ENCODE peak calls at places on chromosome 11, in five cellular contexts. One of them, this sample, is unnamed.

GRCh38 chr11:13308704-13309103 is 31.1 kb downstream of the BMAL1 start:
- DNase-seq in NCI-H2029: no peak
- DNase-seq in GM23338: no peak
- DNase-seq in SW480: no peak
- DNase-seq in germinal center: no peak
- DNase-seq in this sample: no peak

GRCh38 chr11:85431319-85431718 is 195.8 kb downstream of the DLG2 start:
- DNase-seq in GM23338: no peak
- DNase-seq in NCI-H2029: no peak
- DNase-seq in germinal center: no peak
- DNase-seq in SW480: no peak
- DNase-seq in this sample: no peak

GRCh38 chr11:32259641-32260081 is 168.8 kb downstream of the RCN1 start:
- DNase-seq in NCI-H2029: no peak
- DNase-seq in SW480: no peak
- DNase-seq in germinal center: no peak
- DNase-seq in GM23338: no peak
- DNase-seq in this sample: peak

GRCh38 chr11:61854966-61855714 is 27.0 kb downstream of the FADS2 start:
- DNase-seq in SW480: no peak
- DNase-seq in NCI-H2029: no peak
- DNase-seq in GM23338: no peak
- DNase-seq in germinal center: no peak
- DNase-seq in this sample: no peak

GRCh38 chr11:72799441-72799840 is 5.6 kb upstream of the STARD10 start:
- DNase-seq in GM23338: no peak
- DNase-seq in germinal center: no peak
- DNase-seq in NCI-H2029: no peak
- DNase-seq in SW480: no peak
- DNase-seq in this sample: no peak

GRCh38 chr11:2825886-2826678 is 59.5 kb downstream of the CDKN1C start:
- DNase-seq in GM23338: no peak
- DNase-seq in NCI-H2029: no peak
- DNase-seq in SW480: peak
- DNase-seq in germinal center: no peak
- DNase-seq in this sample: no peak

GRCh38 chr11:86101493-86101892 is 32.6 kb upstream of the PICALM start:
- DNase-seq in germinal center: no peak
- DNase-seq in GM23338: no peak
- DNase-seq in SW480: no peak
- DNase-seq in NCI-H2029: no peak
- DNase-seq in this sample: no peak

GRCh38 chr11:1402355-1402754 is 12.6 kb downstream of the BRSK2 start:
- DNase-seq in germinal center: no peak
- DNase-seq in SW480: peak
- DNase-seq in NCI-H2029: no peak
- DNase-seq in GM23338: no peak
- DNase-seq in this sample: no peak

GRCh38 chr11:86067230-86068137 is 1.4 kb downstream of the PICALM start:
- DNase-seq in GM23338: no peak
- DNase-seq in germinal center: peak
- DNase-seq in NCI-H2029: no peak
- DNase-seq in SW480: peak
- DNase-seq in this sample: no peak

GRCh38 chr11:82900277-82901164 is at the start of gene PRCP:
- DNase-seq in germinal center: peak
- DNase-seq in SW480: peak
- DNase-seq in GM23338: peak
- DNase-seq in NCI-H2029: peak
- DNase-seq in this sample: peak

GRCh38 chr11:8069771-8070170 is 11.2 kb upstream of the TUB start:
- DNase-seq in germinal center: no peak
- DNase-seq in GM23338: no peak
- DNase-seq in SW480: no peak
- DNase-seq in NCI-H2029: no peak
- DNase-seq in this sample: no peak

GRCh38 chr11:81070948-81071347 is 1630.1 kb upstream of the TENM4 start:
- DNase-seq in GM23338: no peak
- DNase-seq in germinal center: no peak
- DNase-seq in NCI-H2029: no peak
- DNase-seq in SW480: no peak
- DNase-seq in this sample: no peak

GRCh38 chr11:73237471-73238290 is 19.6 kb downstream of the P2RY2 start:
- DNase-seq in NCI-H2029: no peak
- DNase-seq in GM23338: no peak
- DNase-seq in SW480: no peak
- DNase-seq in germinal center: no peak
- DNase-seq in this sample: no peak

GRCh38 chr11:47998733-47999359 is 18.5 kb downstream of the PTPRJ start:
- DNase-seq in GM23338: no peak
- DNase-seq in germinal center: no peak
- DNase-seq in NCI-H2029: no peak
- DNase-seq in SW480: peak
- DNase-seq in this sample: no peak

GRCh38 chr11:8025123-8025522 is 38.0 kb downstream of the EIF3F start:
- DNase-seq in NCI-H2029: no peak
- DNase-seq in GM23338: no peak
- DNase-seq in germinal center: no peak
- DNase-seq in SW480: no peak
- DNase-seq in this sample: no peak

GRCh38 chr11:130121430-130121978 is 38.1 kb upstream of the ST14 start:
- DNase-seq in SW480: peak
- DNase-seq in germinal center: no peak
- DNase-seq in GM23338: no peak
- DNase-seq in NCI-H2029: no peak
- DNase-seq in this sample: no peak

GRCh38 chr11:13284776-13285588 is 7.4 kb downstream of the BMAL1 start:
- DNase-seq in NCI-H2029: no peak
- DNase-seq in SW480: no peak
- DNase-seq in germinal center: no peak
- DNase-seq in GM23338: no peak
- DNase-seq in this sample: no peak

GRCh38 chr11:103091024-103091423 is 936 bp downstream of the DCUN1D5 start:
- DNase-seq in NCI-H2029: no peak
- DNase-seq in SW480: peak
- DNase-seq in GM23338: peak
- DNase-seq in germinal center: no peak
- DNase-seq in this sample: no peak

GRCh38 chr11:84310261-84310660 is 1024.1 kb upstream of the CCDC90B start:
- DNase-seq in SW480: no peak
- DNase-seq in GM23338: no peak
- DNase-seq in germinal center: no peak
- DNase-seq in NCI-H2029: no peak
- DNase-seq in this sample: no peak

GRCh38 chr11:122392508-122392907 is 263.0 kb upstream of the UBASH3B start:
- DNase-seq in GM23338: no peak
- DNase-seq in germinal center: no peak
- DNase-seq in NCI-H2029: no peak
- DNase-seq in SW480: no peak
- DNase-seq in this sample: no peak

GRCh38 chr11:74769058-74769457 is 20.4 kb downstream of the RNF169 start:
- DNase-seq in NCI-H2029: no peak
- DNase-seq in GM23338: no peak
- DNase-seq in germinal center: no peak
- DNase-seq in SW480: no peak
- DNase-seq in this sample: no peak

GRCh38 chr11:82906236-82906635 is 4.7 kb downstream of the DDIAS start:
- DNase-seq in NCI-H2029: peak
- DNase-seq in SW480: peak
- DNase-seq in germinal center: no peak
- DNase-seq in GM23338: peak
- DNase-seq in this sample: no peak

GRCh38 chr11:35215945-35216344 is 77.0 kb downstream of the CD44 start:
- DNase-seq in germinal center: no peak
- DNase-seq in GM23338: no peak
- DNase-seq in NCI-H2029: no peak
- DNase-seq in SW480: no peak
- DNase-seq in this sample: no peak

GRCh38 chr11:60951611-60951908 is 416 bp downstream of the SLC15A3 start:
- DNase-seq in SW480: no peak
- DNase-seq in NCI-H2029: no peak
- DNase-seq in GM23338: peak
- DNase-seq in germinal center: peak
- DNase-seq in this sample: no peak

GRCh38 chr11:65899356-65900124 is 648 bp downstream of the FOSL1 start:
- DNase-seq in germinal center: no peak
- DNase-seq in NCI-H2029: no peak
- DNase-seq in SW480: peak
- DNase-seq in GM23338: peak
- DNase-seq in this sample: no peak

GRCh38 chr11:17352925-17353227 is 1.3 kb downstream of the NCR3LG1 start:
- DNase-seq in germinal center: peak
- DNase-seq in SW480: peak
- DNase-seq in GM23338: peak
- DNase-seq in NCI-H2029: peak
- DNase-seq in this sample: peak

GRCh38 chr11:16804104-16804947 is 65.9 kb downstream of the C11orf58 start:
- DNase-seq in GM23338: no peak
- DNase-seq in germinal center: no peak
- DNase-seq in NCI-H2029: peak
- DNase-seq in SW480: peak
- DNase-seq in this sample: no peak

GRCh38 chr11:102007567-102008437 is 39.4 kb upstream of the CFAP300 start:
- DNase-seq in germinal center: peak
- DNase-seq in SW480: peak
- DNase-seq in NCI-H2029: peak
- DNase-seq in GM23338: peak
- DNase-seq in this sample: no peak

GRCh38 chr11:24163146-24163545 is 333.7 kb upstream of the LUZP2 start:
- DNase-seq in GM23338: no peak
- DNase-seq in NCI-H2029: no peak
- DNase-seq in SW480: no peak
- DNase-seq in germinal center: no peak
- DNase-seq in this sample: no peak

GRCh38 chr11:116148645-116149044 is 624.1 kb downstream of the BUD13 start:
- DNase-seq in NCI-H2029: no peak
- DNase-seq in germinal center: no peak
- DNase-seq in SW480: no peak
- DNase-seq in GM23338: no peak
- DNase-seq in this sample: no peak

GRCh38 chr11:35786918-35787557 is 124.5 kb downstream of the TRIM44 start:
- DNase-seq in germinal center: no peak
- DNase-seq in SW480: no peak
- DNase-seq in GM23338: no peak
- DNase-seq in NCI-H2029: no peak
- DNase-seq in this sample: no peak

GRCh38 chr11:79039122-79039521 is 401.7 kb downstream of the TENM4 start:
- DNase-seq in GM23338: no peak
- DNase-seq in NCI-H2029: no peak
- DNase-seq in SW480: no peak
- DNase-seq in germinal center: no peak
- DNase-seq in this sample: no peak